ENCODE peak calls at places on chromosome X, in eight cellular contexts. One of them, this sample, is unnamed.

GRCh38 chrX:14027031-14027430 is 2.7 kb downstream of the GEMIN8 start:
- DNase-seq in mesendoderm: no peak
- DNase-seq in hippocampal formation: peak; percentile 69
- DNase-seq in tibial nerve: no peak
- DNase-seq in AG09319: no peak
- DNase-seq in NCI-H187: no peak
- DNase-seq in GM20000: no peak
- DNase-seq in NAMALWA: no peak
- DNase-seq in this sample: no peak

GRCh38 chrX:36950495-36951253 is 57.5 kb upstream of the FAM47C start:
- DNase-seq in AG09319: no peak
- DNase-seq in NCI-H187: no peak
- DNase-seq in GM20000: no peak
- DNase-seq in mesendoderm: peak; percentile 2
- DNase-seq in hippocampal formation: no peak
- DNase-seq in NAMALWA: no peak
- DNase-seq in tibial nerve: no peak
- DNase-seq in this sample: no peak

GRCh38 chrX:118654331-118654730 is 73.1 kb upstream of the IL13RA1 start:
- DNase-seq in hippocampal formation: no peak
- DNase-seq in tibial nerve: no peak
- DNase-seq in NCI-H187: no peak
- DNase-seq in GM20000: no peak
- DNase-seq in AG09319: no peak
- DNase-seq in mesendoderm: no peak
- DNase-seq in NAMALWA: no peak
- DNase-seq in this sample: no peak

GRCh38 chrX:41912922-41913321 is 10.4 kb downstream of the CASK start:
- DNase-seq in NAMALWA: no peak
- DNase-seq in tibial nerve: no peak
- DNase-seq in mesendoderm: no peak
- DNase-seq in AG09319: no peak
- DNase-seq in NCI-H187: no peak
- DNase-seq in GM20000: no peak
- DNase-seq in hippocampal formation: no peak
- DNase-seq in this sample: no peak

GRCh38 chrX:2793752-2794151 is 35.0 kb upstream of the GYG2 start:
- DNase-seq in mesendoderm: no peak
- DNase-seq in NCI-H187: no peak
- DNase-seq in tibial nerve: no peak
- DNase-seq in hippocampal formation: no peak
- DNase-seq in AG09319: no peak
- DNase-seq in NAMALWA: no peak
- DNase-seq in GM20000: no peak
- DNase-seq in this sample: no peak

GRCh38 chrX:6184900-6185515 is 43.7 kb downstream of the NLGN4X start:
- DNase-seq in AG09319: no peak
- DNase-seq in hippocampal formation: no peak
- DNase-seq in GM20000: peak; percentile 6
- DNase-seq in NAMALWA: peak; percentile 1
- DNase-seq in mesendoderm: no peak
- DNase-seq in NCI-H187: no peak
- DNase-seq in tibial nerve: no peak
- DNase-seq in this sample: no peak

GRCh38 chrX:17484592-17484991 is 109.6 kb downstream of the NHS start:
- DNase-seq in NAMALWA: no peak
- DNase-seq in hippocampal formation: no peak
- DNase-seq in mesendoderm: no peak
- DNase-seq in tibial nerve: no peak
- DNase-seq in GM20000: no peak
- DNase-seq in AG09319: no peak
- DNase-seq in NCI-H187: no peak
- DNase-seq in this sample: no peak

GRCh38 chrX:113260474-113260873 is 419.8 kb upstream of the AMOT start:
- DNase-seq in GM20000: no peak
- DNase-seq in mesendoderm: peak; percentile 47
- DNase-seq in AG09319: no peak
- DNase-seq in hippocampal formation: no peak
- DNase-seq in NAMALWA: peak; percentile 2
- DNase-seq in NCI-H187: no peak
- DNase-seq in tibial nerve: no peak
- DNase-seq in this sample: no peak

GRCh38 chrX:150421816-150422215 is 58.7 kb downstream of the MAMLD1 start:
- DNase-seq in tibial nerve: no peak
- DNase-seq in hippocampal formation: no peak
- DNase-seq in NCI-H187: no peak
- DNase-seq in AG09319: no peak
- DNase-seq in NAMALWA: no peak
- DNase-seq in mesendoderm: no peak
- DNase-seq in GM20000: no peak
- DNase-seq in this sample: no peak

This sample was measured in AG09309.